ENCODE peak calls at places on chromosomes 5 and 9, in eight cellular contexts. W, F, I, Z, K, A, S and G are unnamed samples.

GRCh38 chr5:18455521-18455920 is 821.3 kb downstream of the TAF11L14 start:
- DNase-seq in W (no peak), F (no peak), I (no peak), Z (no peak), K (no peak), A (no peak), S (no peak), G (no peak)

GRCh38 chr5:124744170-124744911 is 2.1 kb downstream of the ZNF608 start:
- DNase-seq in W (peak), F (peak), I (no peak), Z (peak), K (no peak), A (peak), S (peak), G (peak)

GRCh38 chr5:35851282-35851681 is 5.4 kb upstream of the IL7R start:
- DNase-seq in W (peak), F (no peak), I (no peak), Z (no peak), K (no peak), A (no peak), S (peak), G (no peak)

GRCh38 chr5:94425396-94425795 is 193.0 kb downstream of the KIAA0825 start:
- DNase-seq in W (no peak), F (no peak), I (no peak), Z (no peak), K (no peak), A (no peak), S (no peak), G (no peak)

GRCh38 chr5:1057485-1057825 is 48.9 kb downstream of the NKD2 start:
- DNase-seq in W (no peak), F (no peak), I (no peak), Z (no peak), K (no peak), A (no peak), S (no peak), G (no peak)

GRCh38 chr5:178553517-178553916 is 36.7 kb downstream of the COL23A1 start:
- DNase-seq in W (no peak), F (no peak), I (no peak), Z (no peak), K (no peak), A (no peak), S (no peak), G (no peak)

GRCh38 chr5:173567548-173567947 is 48.9 kb downstream of the BOD1 start:
- DNase-seq in W (no peak), F (no peak), I (no peak), Z (no peak), K (peak), A (no peak), S (peak), G (no peak)

GRCh38 chr5:50807661-50808060 is 141.2 kb downstream of the PARP8 start:
- DNase-seq in W (peak), F (no peak), I (no peak), Z (no peak), K (no peak), A (no peak), S (peak), G (no peak)

GRCh38 chr5:169873642-169874041 is 106.7 kb downstream of the INSYN2B start:
- DNase-seq in W (no peak), F (no peak), I (no peak), Z (no peak), K (no peak), A (no peak), S (peak), G (peak)

GRCh38 chr5:124670672-124671592 is 75.5 kb downstream of the ZNF608 start:
- DNase-seq in W (no peak), F (no peak), I (no peak), Z (no peak), K (no peak), A (no peak), S (no peak), G (no peak)

GRCh38 chr5:33762859-33763258 is 128.9 kb downstream of the ADAMTS12 start:
- DNase-seq in W (no peak), F (no peak), I (no peak), Z (no peak), K (no peak), A (no peak), S (no peak), G (no peak)

GRCh38 chr5:143213851-143214363 is 189.6 kb downstream of the NR3C1 start:
- DNase-seq in W (peak), F (no peak), I (no peak), Z (no peak), K (no peak), A (no peak), S (peak), G (no peak)

GRCh38 chr5:138503487-138504270 is 38.4 kb downstream of the EGR1 start:
- DNase-seq in W (peak), F (no peak), I (no peak), Z (no peak), K (peak), A (no peak), S (peak), G (no peak)

GRCh38 chr9:107727113-107727780 is 237.7 kb upstream of the KLF4 start:
- DNase-seq in W (no peak), F (no peak), I (no peak), Z (no peak), K (no peak), A (no peak), S (peak), G (no peak)

GRCh38 chr5:108727154-108727638 is 20.5 kb upstream of the FER start:
- DNase-seq in W (no peak), F (no peak), I (no peak), Z (no peak), K (no peak), A (peak), S (peak), G (peak)

GRCh38 chr5:140383300-140383699 is 18.3 kb upstream of the ANKHD1 start:
- DNase-seq in W (no peak), F (no peak), I (no peak), Z (no peak), K (no peak), A (no peak), S (no peak), G (no peak)

GRCh38 chr9:100598641-100599145 is 20.8 kb downstream of the CAVIN4 start:
- DNase-seq in W (peak), F (peak), I (no peak), Z (peak), K (no peak), A (peak), S (peak), G (peak)

GRCh38 chr5:110785356-110785755 is 46.5 kb downstream of the SLC25A46 start:
- DNase-seq in W (peak), F (no peak), I (no peak), Z (no peak), K (no peak), A (no peak), S (peak), G (no peak)

GRCh38 chr9:37324691-37325490 is 97.6 kb upstream of the GRHPR start:
- DNase-seq in W (no peak), F (no peak), I (no peak), Z (no peak), K (no peak), A (no peak), S (no peak), G (no peak)

GRCh38 chr9:726005-726404 is 115.5 kb upstream of the DMRT1 start:
- DNase-seq in W (no peak), F (no peak), I (no peak), Z (no peak), K (no peak), A (no peak), S (no peak), G (no peak)

GRCh38 chr9:720239-720881 is 121.1 kb upstream of the DMRT1 start:
- DNase-seq in W (peak), F (no peak), I (no peak), Z (no peak), K (no peak), A (no peak), S (no peak), G (no peak)

GRCh38 chr9:722388-722980 is 119.0 kb upstream of the DMRT1 start:
- DNase-seq in W (no peak), F (no peak), I (no peak), Z (no peak), K (no peak), A (no peak), S (no peak), G (no peak)

GRCh38 chr9:727767-728166 is 113.7 kb upstream of the DMRT1 start:
- DNase-seq in W (peak), F (no peak), I (no peak), Z (no peak), K (no peak), A (no peak), S (no peak), G (no peak)

GRCh38 chr9:723308-723707 is 118.2 kb upstream of the DMRT1 start:
- DNase-seq in W (no peak), F (no peak), I (no peak), Z (no peak), K (no peak), A (no peak), S (no peak), G (no peak)
- H3K27ac ChIP-seq in W (no peak), F (no peak), I (no peak), Z (no peak), K (no peak), A (no peak), S (no peak), G (no peak)

DNA sequence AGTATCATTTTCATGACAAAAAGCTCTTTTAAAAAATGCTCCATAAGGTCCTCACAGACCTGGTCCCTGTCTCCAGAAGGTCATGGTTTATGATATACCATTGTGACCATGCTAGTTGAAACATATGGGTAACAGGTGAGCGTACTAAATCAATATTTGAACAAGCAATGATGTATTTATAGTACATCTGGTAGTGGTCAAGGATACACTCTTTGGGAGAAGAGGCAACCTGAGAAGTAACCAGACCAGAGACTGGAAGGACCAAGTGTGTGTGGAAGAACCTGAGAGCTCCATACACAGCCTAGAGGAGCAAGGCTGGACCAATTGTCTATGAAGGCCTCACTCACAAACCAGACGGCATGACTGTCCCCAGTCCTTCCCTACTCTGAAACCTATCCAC is 55.1 kb downstream of the LHFPL2 start:
- DNase-seq in W (no peak), F (no peak), I (no peak), Z (no peak), K (no peak), A (no peak), S (no peak), G (no peak)
- H3K27ac ChIP-seq in W (no peak), F (peak), I (no peak), Z (no peak), K (peak), A (no peak), S (peak), G (no peak)

GRCh38 chr9:115213777-115214428 is 95.9 kb upstream of the TNC start:
- DNase-seq in W (peak), F (no peak), I (no peak), Z (no peak), K (no peak), A (no peak), S (peak), G (no peak)
- H3K27ac ChIP-seq in W (no peak), F (no peak), I (no peak), Z (no peak), K (no peak), A (no peak), S (no peak), G (no peak)

GRCh38 chr9:127975376-127976315 is 5.1 kb downstream of the EEIG1 start:
- DNase-seq in W (no peak), F (no peak), I (no peak), Z (no peak), K (no peak), A (no peak), S (no peak), G (peak)
- H3K27ac ChIP-seq in W (no peak), F (peak), I (peak), Z (no peak), K (peak), A (peak), S (no peak), G (peak)

GRCh38 chr5:119411935-119412623 is 40.2 kb upstream of the HSD17B4 start:
- DNase-seq in W (peak), F (no peak), I (no peak), Z (peak), K (peak), A (no peak), S (peak), G (peak)
- H3K27ac ChIP-seq in W (peak), F (peak), I (peak), Z (peak), K (peak), A (peak), S (peak), G (peak)

GRCh38 chr9:81389569-81389993 is 299.8 kb downstream of the TLE1 start:
- DNase-seq in W (peak), F (no peak), I (no peak), Z (no peak), K (peak), A (no peak), S (peak), G (no peak)

GRCh38 chr9:81393985-81394811 is 295.1 kb downstream of the TLE1 start:
- DNase-seq in W (no peak), F (no peak), I (no peak), Z (no peak), K (no peak), A (no peak), S (peak), G (no peak)

GRCh38 chr9:81388831-81389230 is 300.5 kb downstream of the TLE1 start:
- DNase-seq in W (no peak), F (no peak), I (no peak), Z (no peak), K (no peak), A (no peak), S (no peak), G (no peak)

GRCh38 chr9:81391457-81391825 is 297.9 kb downstream of the TLE1 start:
- DNase-seq in W (no peak), F (no peak), I (no peak), Z (no peak), K (no peak), A (no peak), S (no peak), G (no peak)

DNA sequence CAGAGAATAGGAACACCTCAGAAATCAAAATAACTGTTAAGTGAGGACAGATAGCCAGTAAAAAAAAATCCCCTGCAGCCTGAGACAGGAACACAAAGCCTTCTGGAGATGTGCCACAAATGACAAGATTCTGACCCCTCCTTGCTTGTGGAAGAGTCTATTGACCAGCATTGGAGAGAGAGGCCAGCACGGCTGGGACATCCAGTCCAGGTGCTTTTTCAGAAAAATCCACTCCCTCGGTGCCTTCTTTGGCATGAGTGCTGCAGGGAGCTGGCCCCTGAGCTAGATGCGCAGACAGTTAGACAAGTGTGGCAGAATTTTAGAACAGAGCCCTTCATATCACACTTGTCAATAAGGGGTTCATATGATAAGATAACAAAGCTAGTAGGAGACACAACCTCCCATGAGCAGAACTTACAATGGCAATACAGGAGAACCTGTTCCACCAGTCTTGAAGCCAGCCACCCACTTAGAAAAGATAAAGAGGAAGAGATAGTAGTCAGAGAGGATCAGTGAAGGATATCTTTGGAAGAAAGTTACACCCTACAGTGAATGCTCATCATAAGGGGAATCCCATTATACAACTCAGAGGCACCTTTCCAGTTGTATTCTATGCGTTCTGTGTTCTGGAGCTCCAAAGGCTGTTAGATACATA is 298.4 kb downstream of the TLE1 start:
- DNase-seq in W (peak), F (no peak), I (no peak), Z (no peak), K (no peak), A (no peak), S (no peak), G (no peak)
- H3K27ac ChIP-seq in W (peak), F (no peak), I (no peak), Z (no peak), K (no peak), A (no peak), S (no peak), G (no peak)

DNA sequence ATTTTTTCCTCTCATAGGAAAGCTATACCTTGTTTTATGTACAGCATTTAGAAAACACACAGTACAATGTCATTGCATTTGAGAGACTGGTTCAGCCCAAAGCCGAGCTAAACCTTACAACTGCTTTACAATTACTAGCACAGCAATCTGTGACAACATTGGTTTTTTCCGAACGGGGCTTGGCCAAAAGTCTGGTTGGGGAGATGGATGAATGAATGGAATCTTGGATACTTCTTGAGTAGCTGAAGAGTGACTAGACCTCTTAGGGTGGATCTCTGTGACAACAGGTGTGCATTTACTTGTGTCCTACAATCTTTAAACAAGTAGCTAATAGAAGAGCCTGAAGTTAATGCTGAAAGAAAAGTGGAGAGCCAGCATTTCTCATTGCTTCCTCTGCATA is 1.2 kb downstream of the SGCD start:
- DNase-seq in W (no peak), F (no peak), I (no peak), Z (no peak), K (no peak), A (no peak), S (peak), G (no peak)
- H3K27ac ChIP-seq in W (no peak), F (no peak), I (peak), Z (peak), K (no peak), A (no peak), S (peak), G (peak)

GRCh38 chr9:69097923-69098593 is 62.5 kb downstream of the FXN start:
- DNase-seq in W (no peak), F (no peak), I (no peak), Z (no peak), K (no peak), A (no peak), S (peak), G (no peak)

GRCh38 chr9:69093471-69094103 is 58.0 kb downstream of the FXN start:
- DNase-seq in W (no peak), F (no peak), I (no peak), Z (no peak), K (no peak), A (no peak), S (no peak), G (no peak)

GRCh38 chr9:69097053-69097452 is 61.5 kb downstream of the FXN start:
- DNase-seq in W (no peak), F (no peak), I (no peak), Z (no peak), K (no peak), A (no peak), S (peak), G (no peak)
- H3K27ac ChIP-seq in W (no peak), F (no peak), I (no peak), Z (no peak), K (no peak), A (peak), S (peak), G (no peak)